ENCODE peak calls at places on chromosomes 4 and X, in six cellular contexts. G is AG20443, N is AG09309, T is ovary, Y is RPMI8226, M is HEK293T. S is an unnamed sample.

GRCh38 chr4:77994194-77994721 is 62.9 kb upstream of the FRAS1 start:
- DNase-seq in G (peak), Y (peak), T (no peak), M (peak), N (peak), S (no peak)

GRCh38 chrX:133402042-133402453 is 13.2 kb downstream of the GPC4 start:
- DNase-seq in T (no peak), Y (no peak), M (no peak), N (no peak), G (peak), S (no peak)

GRCh38 chrX:16205840-16206239 is 38.6 kb downstream of the MAGEB17 start:
- DNase-seq in T (no peak), G (peak), Y (no peak), M (no peak), N (no peak), S (no peak)

GRCh38 chr4:30068234-30068633 is 651.9 kb upstream of the PCDH7 start:
- DNase-seq in N (no peak), G (no peak), T (no peak), M (peak), Y (no peak), S (no peak)

GRCh38 chr4:60822986-60823385 is 377.1 kb upstream of the ADGRL3 start:
- DNase-seq in N (no peak), G (no peak), T (no peak), M (no peak), Y (no peak), S (no peak)

GRCh38 chr4:793941-794621 is 31.8 kb downstream of the CPLX1 start:
- DNase-seq in Y (no peak), M (no peak), T (no peak), G (no peak), N (no peak), S (no peak)

GRCh38 chr4:156571146-156571545 is 400.5 kb downstream of the PDGFC start:
- DNase-seq in Y (no peak), T (no peak), N (no peak), M (no peak), G (no peak), S (no peak)

GRCh38 chrX:46624090-46624786 is 50.7 kb downstream of the CHST7 start:
- DNase-seq in N (no peak), T (no peak), G (no peak), M (no peak), Y (no peak), S (no peak)

GRCh38 chr4:154329939-154330338 is 161.7 kb downstream of the DCHS2 start:
- DNase-seq in T (no peak), N (peak), Y (no peak), G (peak), M (no peak), S (no peak)

GRCh38 chrX:119801253-119802221 is 10.1 kb upstream of the RPL39 start:
- DNase-seq in M (no peak), Y (no peak), G (no peak), N (no peak), T (no peak), S (no peak)

GRCh38 chr4:114519368-114519767 is 79.2 kb upstream of the UGT8 start:
- DNase-seq in N (no peak), Y (no peak), T (no peak), M (no peak), G (no peak), S (no peak)

GRCh38 chr4:185167205-185167604 is 24.1 kb downstream of the SLC25A4 start:
- DNase-seq in Y (no peak), M (no peak), T (no peak), N (no peak), G (no peak), S (no peak)

GRCh38 chr4:40038972-40039371 is 17.7 kb upstream of the N4BP2 start:
- DNase-seq in Y (no peak), M (no peak), T (no peak), G (peak), N (no peak), S (no peak)

GRCh38 chr4:184432127-184432922 is 42.0 kb downstream of the IRF2 start:
- DNase-seq in N (no peak), M (no peak), T (no peak), G (no peak), Y (no peak), S (peak)

GRCh38 chr4:1381181-1381621 is 25.0 kb downstream of the NKX1-1 start:
- DNase-seq in Y (no peak), T (no peak), M (no peak), G (no peak), N (no peak), S (no peak)

GRCh38 chr4:3229328-3229727 is 19.6 kb upstream of the MSANTD1 start:
- DNase-seq in Y (no peak), T (no peak), M (no peak), G (no peak), N (no peak), S (no peak)

GRCh38 chr4:88162636-88163035 is 4.2 kb upstream of the ABCG2 start:
- DNase-seq in N (no peak), G (no peak), T (no peak), Y (no peak), M (no peak), S (no peak)

GRCh38 chrX:150694738-150695410 is 1.7 kb downstream of the MTMR1 start:
- DNase-seq in G (peak), T (no peak), Y (peak), N (no peak), M (peak), S (no peak)

GRCh38 chrX:37685452-37686347 is at the start of gene XK:
- DNase-seq in G (peak), T (peak), N (no peak), M (peak), Y (peak), S (peak)

GRCh38 chrX:107323786-107324492 is 117.5 kb downstream of the DNAAF6 start:
- DNase-seq in G (no peak), N (no peak), T (peak), Y (no peak), M (no peak), S (no peak)

GRCh38 chr4:140615451-140615850 is 46.7 kb upstream of the UCP1 start:
- DNase-seq in M (no peak), N (no peak), Y (no peak), T (no peak), G (no peak), S (no peak)

GRCh38 chrX:39818071-39818470 is 279.7 kb downstream of the BCOR start:
- DNase-seq in N (no peak), Y (no peak), T (no peak), G (no peak), M (no peak), S (peak)

GRCh38 chrX:17547658-17548057 is 172.7 kb downstream of the NHS start:
- DNase-seq in T (peak), N (no peak), Y (peak), M (no peak), G (peak), S (no peak)

GRCh38 chr4:173827707-173828106 is 297.7 kb upstream of the HAND2 start:
- DNase-seq in N (no peak), G (no peak), Y (no peak), M (no peak), T (no peak), S (no peak)

GRCh38 chr4:3708103-3708510 is 58.1 kb upstream of the ADRA2C start:
- DNase-seq in M (no peak), N (peak), Y (no peak), T (no peak), G (peak), S (peak)

GRCh38 chr4:160423879-160424451 is 1321.1 kb downstream of the RAPGEF2 start:
- DNase-seq in G (no peak), Y (no peak), M (no peak), N (no peak), T (no peak), S (no peak)

GRCh38 chr4:70515342-70516245 is 2.8 kb upstream of the AMTN start:
- DNase-seq in T (no peak), Y (no peak), N (no peak), G (no peak), M (no peak), S (no peak)

GRCh38 chrX:13432376-13432775 is 112.5 kb upstream of the ATXN3L start:
- DNase-seq in G (peak), N (peak), M (no peak), Y (no peak), T (peak), S (peak)

GRCh38 chr4:42767669-42768068 is 110.8 kb upstream of the ATP8A1 start:
- DNase-seq in Y (no peak), N (no peak), M (no peak), T (no peak), G (no peak), S (no peak)

S was measured in tibial artery.